ENCODE peak calls at places on chromosome 9, in four cellular contexts. One of them, this sample, is unnamed.

GRCh38 chr9:133114451-133114885 is 6.6 kb downstream of the RALGDS start:
- DNase-seq in uterus: peak
- DNase-seq in testis: no peak
- DNase-seq in breast epithelium: peak
- DNase-seq in this sample: peak

GRCh38 chr9:23278566-23278965 is 547.5 kb downstream of the ELAVL2 start:
- DNase-seq in testis: no peak
- DNase-seq in uterus: no peak
- DNase-seq in breast epithelium: no peak
- DNase-seq in this sample: no peak

GRCh38 chr9:91425270-91425669 is 1.6 kb upstream of the NFIL3 start:
- DNase-seq in uterus: no peak
- DNase-seq in testis: no peak
- DNase-seq in breast epithelium: no peak
- DNase-seq in this sample: no peak

GRCh38 chr9:106846847-106847246 is 16.1 kb upstream of the ZNF462 start:
- DNase-seq in breast epithelium: no peak
- DNase-seq in uterus: no peak
- DNase-seq in testis: no peak
- DNase-seq in this sample: no peak

GRCh38 chr9:114803459-114803858 is 2.4 kb downstream of the TNFSF15 start:
- DNase-seq in breast epithelium: no peak
- DNase-seq in uterus: no peak
- DNase-seq in testis: no peak
- DNase-seq in this sample: no peak

GRCh38 chr9:132582276-132582785 is at the start of gene BARHL1:
- DNase-seq in breast epithelium: no peak
- DNase-seq in testis: no peak
- DNase-seq in uterus: no peak
- DNase-seq in this sample: no peak

GRCh38 chr9:11319477-11320060 is 706.8 kb upstream of the PTPRD start:
- DNase-seq in testis: peak
- DNase-seq in breast epithelium: no peak
- DNase-seq in uterus: no peak
- DNase-seq in this sample: no peak

GRCh38 chr9:127539259-127539981 is 72.7 kb upstream of the STXBP1 start:
- DNase-seq in uterus: no peak
- DNase-seq in testis: no peak
- DNase-seq in breast epithelium: no peak
- DNase-seq in this sample: no peak

GRCh38 chr9:130320697-130321080 is 55.1 kb downstream of the HMCN2 start:
- DNase-seq in uterus: no peak
- DNase-seq in breast epithelium: no peak
- DNase-seq in testis: peak
- DNase-seq in this sample: no peak

GRCh38 chr9:126989847-126990821 is 75.6 kb downstream of the RALGPS1 start:
- DNase-seq in uterus: peak
- DNase-seq in testis: peak
- DNase-seq in breast epithelium: peak
- DNase-seq in this sample: no peak

GRCh38 chr9:124645274-124645673 is 125.8 kb downstream of the NR6A1 start:
- DNase-seq in testis: no peak
- DNase-seq in breast epithelium: no peak
- DNase-seq in uterus: no peak
- DNase-seq in this sample: no peak

GRCh38 chr9:93151097-93151784 is 17.2 kb upstream of the NINJ1 start:
- DNase-seq in uterus: no peak
- DNase-seq in testis: no peak
- DNase-seq in breast epithelium: no peak
- DNase-seq in this sample: no peak

GRCh38 chr9:117434568-117434967 is 19.7 kb upstream of the ASTN2 start:
- DNase-seq in testis: no peak
- DNase-seq in uterus: no peak
- DNase-seq in breast epithelium: no peak
- DNase-seq in this sample: no peak

GRCh38 chr9:70120834-70121510 is 77.3 kb downstream of the MAMDC2 start:
- DNase-seq in testis: peak
- DNase-seq in uterus: peak
- DNase-seq in breast epithelium: no peak
- DNase-seq in this sample: no peak

GRCh38 chr9:124685217-124685616 is 85.9 kb downstream of the NR6A1 start:
- DNase-seq in testis: peak
- DNase-seq in breast epithelium: no peak
- DNase-seq in uterus: no peak
- DNase-seq in this sample: no peak

GRCh38 chr9:83932851-83933250 is 11.6 kb upstream of the KIF27 start:
- DNase-seq in testis: no peak
- DNase-seq in uterus: no peak
- DNase-seq in breast epithelium: no peak
- DNase-seq in this sample: no peak

GRCh38 chr9:94714494-94714893 is 12.0 kb upstream of the AOPEP start:
- DNase-seq in testis: no peak
- DNase-seq in breast epithelium: no peak
- DNase-seq in uterus: no peak
- DNase-seq in this sample: no peak

GRCh38 chr9:93622725-93623124 is 46.3 kb downstream of the PHF2 start:
- DNase-seq in testis: no peak
- DNase-seq in breast epithelium: no peak
- DNase-seq in uterus: no peak
- DNase-seq in this sample: no peak

GRCh38 chr9:115296831-115297565 is 179.0 kb upstream of the TNC start:
- DNase-seq in testis: no peak
- DNase-seq in uterus: no peak
- DNase-seq in breast epithelium: no peak
- DNase-seq in this sample: no peak

GRCh38 chr9:113929634-113930092 is 53.6 kb downstream of the ZNF618 start:
- DNase-seq in testis: no peak
- DNase-seq in breast epithelium: no peak
- DNase-seq in uterus: no peak
- DNase-seq in this sample: no peak

GRCh38 chr9:72203205-72203803 is 54.1 kb downstream of the GDA start:
- DNase-seq in testis: peak
- DNase-seq in uterus: no peak
- DNase-seq in breast epithelium: no peak
- DNase-seq in this sample: no peak

GRCh38 chr9:137752426-137752825 is 125.2 kb upstream of the CACNA1B start:
- DNase-seq in testis: no peak
- DNase-seq in breast epithelium: no peak
- DNase-seq in uterus: no peak
- DNase-seq in this sample: no peak

GRCh38 chr9:21777701-21778100 is 24.7 kb upstream of the MTAP start:
- DNase-seq in uterus: no peak
- DNase-seq in testis: no peak
- DNase-seq in breast epithelium: no peak
- DNase-seq in this sample: no peak

GRCh38 chr9:104895572-104895971 is 32.4 kb downstream of the ABCA1 start:
- DNase-seq in uterus: no peak
- DNase-seq in breast epithelium: no peak
- DNase-seq in testis: no peak
- DNase-seq in this sample: no peak

GRCh38 chr9:129412814-129413536 is 207.9 kb downstream of the C9orf50 start:
- DNase-seq in testis: peak
- DNase-seq in uterus: peak
- DNase-seq in breast epithelium: peak
- DNase-seq in this sample: peak

GRCh38 chr9:115035872-115036612 is 81.9 kb downstream of the TNC start:
- DNase-seq in testis: no peak
- DNase-seq in uterus: no peak
- DNase-seq in breast epithelium: peak
- DNase-seq in this sample: no peak

GRCh38 chr9:100848731-100849130 is 179.8 kb upstream of the PLPPR1 start:
- DNase-seq in testis: no peak
- DNase-seq in breast epithelium: no peak
- DNase-seq in uterus: no peak
- DNase-seq in this sample: no peak

DNA sequence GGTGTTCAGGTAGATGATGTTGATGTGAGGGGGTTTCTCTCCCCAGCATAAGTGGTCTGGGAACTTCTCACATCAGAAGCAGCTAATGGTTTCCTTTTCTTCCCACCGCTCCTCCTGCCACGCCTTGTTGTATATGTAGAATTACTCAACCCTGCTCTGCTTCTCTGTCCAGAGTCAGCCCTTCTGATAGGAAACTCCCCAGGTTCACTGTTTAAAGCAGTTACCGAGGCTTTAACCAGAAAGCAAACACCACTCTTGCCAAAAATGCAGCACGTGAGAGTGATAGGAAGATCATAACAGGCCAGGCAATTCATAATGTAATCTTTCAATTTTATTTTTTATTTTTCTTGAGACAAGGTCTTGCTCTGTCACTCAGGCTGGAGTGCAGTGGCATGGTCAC is 10.5 kb upstream of the TMEM252 start:
- DNase-seq in breast epithelium: no peak
- DNase-seq in uterus: no peak
- DNase-seq in testis: no peak
- DNase-seq in this sample: no peak
- TF ChIP-seq POLR2A in breast epithelium: no peak
- TF ChIP-seq POLR2A in uterus: no peak
- TF ChIP-seq POLR2A in testis: no peak
- TF ChIP-seq POLR2A in this sample: no peak

GRCh38 chr9:69013404-69013727 is 547 bp downstream of the PRKACG start:
- DNase-seq in breast epithelium: no peak
- DNase-seq in uterus: no peak
- DNase-seq in testis: no peak
- DNase-seq in this sample: no peak
- TF ChIP-seq POLR2A in breast epithelium: no peak
- TF ChIP-seq POLR2A in uterus: no peak
- TF ChIP-seq POLR2A in testis: no peak
- TF ChIP-seq POLR2A in this sample: no peak

DNA sequence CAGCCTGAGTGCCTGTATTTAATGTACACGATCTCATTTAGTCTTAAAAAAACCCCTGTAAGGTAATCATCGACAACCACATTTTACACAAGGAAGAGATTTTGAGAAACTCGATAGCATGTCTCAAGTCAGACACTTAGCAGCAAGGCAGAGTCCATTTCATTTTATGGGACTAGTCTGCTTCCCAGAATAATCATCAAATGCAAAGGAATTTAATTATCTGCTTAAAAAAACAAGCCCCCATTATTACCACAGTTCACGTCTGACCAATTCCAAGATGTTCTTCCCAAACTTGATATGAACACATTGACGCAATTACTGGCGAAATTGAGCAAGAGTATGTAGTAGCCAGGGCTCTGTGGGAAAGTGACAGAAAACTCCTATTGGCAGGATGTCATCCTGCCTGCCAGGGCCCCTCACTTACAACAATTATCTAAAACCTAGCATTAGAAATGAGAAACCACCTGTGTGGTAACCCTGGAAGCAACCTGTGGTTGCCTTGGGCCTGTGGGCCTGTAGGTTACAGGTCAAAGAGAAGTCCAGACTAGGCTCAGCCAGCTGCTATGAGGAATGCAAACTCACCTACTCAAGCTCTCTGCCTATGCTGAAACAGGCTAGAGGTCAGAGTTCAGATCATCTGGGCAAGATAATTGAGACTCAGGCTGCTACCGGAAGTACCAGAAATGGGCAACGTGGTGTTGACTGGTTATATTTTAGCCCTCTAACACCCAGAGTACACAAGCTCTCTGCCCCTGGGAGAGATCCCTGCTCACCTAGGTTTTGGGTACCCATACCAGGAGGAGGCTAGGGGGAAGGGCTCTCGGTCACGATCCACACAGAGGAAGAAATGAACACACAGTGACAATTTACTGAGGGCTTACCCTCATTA is 1.6 kb downstream of the B4GALT1 start:
- DNase-seq in breast epithelium: peak
- DNase-seq in testis: peak
- DNase-seq in uterus: peak
- DNase-seq in this sample: peak
- TF ChIP-seq POLR2A in breast epithelium: no peak
- TF ChIP-seq POLR2A in testis: no peak
- TF ChIP-seq POLR2A in uterus: no peak
- TF ChIP-seq POLR2A in this sample: peak

GRCh38 chr9:1881708-1882351 is 133.3 kb upstream of the SMARCA2 start:
- DNase-seq in uterus: no peak
- DNase-seq in breast epithelium: no peak
- DNase-seq in testis: no peak
- DNase-seq in this sample: no peak

GRCh38 chr9:1880038-1880565 is 135.0 kb upstream of the SMARCA2 start:
- DNase-seq in breast epithelium: no peak
- DNase-seq in uterus: no peak
- DNase-seq in testis: no peak
- DNase-seq in this sample: no peak

GRCh38 chr9:1877951-1878350 is 137.2 kb upstream of the SMARCA2 start:
- DNase-seq in uterus: no peak
- DNase-seq in breast epithelium: no peak
- DNase-seq in testis: no peak
- DNase-seq in this sample: no peak

GRCh38 chr9:1878817-1879216 is 136.3 kb upstream of the SMARCA2 start:
- DNase-seq in uterus: no peak
- DNase-seq in testis: no peak
- DNase-seq in breast epithelium: no peak
- DNase-seq in this sample: no peak

GRCh38 chr9:1879501-1879900 is 135.6 kb upstream of the SMARCA2 start:
- DNase-seq in breast epithelium: no peak
- DNase-seq in uterus: no peak
- DNase-seq in testis: no peak
- DNase-seq in this sample: no peak
- TF ChIP-seq POLR2A in breast epithelium: no peak
- TF ChIP-seq POLR2A in uterus: no peak
- TF ChIP-seq POLR2A in testis: no peak
- TF ChIP-seq POLR2A in this sample: no peak

DNA sequence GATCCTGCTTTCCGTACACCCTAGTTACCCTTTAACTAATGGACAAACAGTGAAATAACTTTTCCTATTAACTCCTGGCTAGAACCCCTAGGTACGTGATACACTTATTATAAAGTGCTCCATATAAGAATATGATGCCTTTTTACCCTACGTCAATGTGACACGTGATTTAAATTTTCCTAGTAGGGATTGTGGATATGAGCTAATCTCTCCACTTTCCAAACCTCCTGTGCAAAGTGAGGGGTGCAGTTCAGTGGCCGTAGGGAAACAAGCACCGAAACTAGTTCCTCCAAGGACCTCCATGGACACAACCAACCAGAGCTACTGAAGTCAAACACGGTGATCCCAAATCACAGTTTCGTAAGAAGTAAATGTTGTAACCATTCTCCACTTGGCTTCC is 19.3 kb downstream of the NFIB start:
- DNase-seq in uterus: no peak
- DNase-seq in testis: no peak
- DNase-seq in breast epithelium: no peak
- DNase-seq in this sample: no peak
- TF ChIP-seq POLR2A in uterus: no peak
- TF ChIP-seq POLR2A in testis: no peak
- TF ChIP-seq POLR2A in breast epithelium: no peak
- TF ChIP-seq POLR2A in this sample: no peak

DNA sequence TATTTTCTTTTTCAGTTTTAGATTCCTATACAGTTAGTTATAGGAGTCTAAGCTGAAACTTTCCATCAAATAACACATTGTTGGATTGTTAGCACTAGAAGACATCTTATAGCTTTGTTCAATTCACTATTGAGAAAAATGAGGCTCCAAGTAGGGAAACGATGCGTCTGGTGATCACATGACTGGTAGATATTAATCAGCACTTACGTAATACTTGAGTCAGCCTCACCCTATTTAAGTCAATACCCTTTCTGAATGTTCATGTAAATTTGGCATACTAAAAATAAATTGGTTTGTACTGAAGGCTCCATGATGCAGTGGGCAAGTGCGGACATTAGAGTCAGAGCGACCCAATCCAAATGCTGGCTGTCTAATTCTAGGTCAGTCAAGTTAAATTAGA is 406.8 kb upstream of the TLE4 start:
- DNase-seq in uterus: no peak
- DNase-seq in breast epithelium: no peak
- DNase-seq in testis: no peak
- DNase-seq in this sample: no peak
- TF ChIP-seq POLR2A in uterus: no peak
- TF ChIP-seq POLR2A in breast epithelium: no peak
- TF ChIP-seq POLR2A in testis: no peak
- TF ChIP-seq POLR2A in this sample: no peak